ENCODE peak calls at places on chromosomes 5 and 9, in five cellular contexts. Z is neuronal stem cell, S is H9, G is H1, C is trophoblast cell. K is an unnamed sample.
A peak's percentile ranks its signal among the peaks of the same experiment; 100 is the strongest.

GRCh38 chr5:33073856-33074255 is 362.7 kb downstream of the NPR3 start:
- DNase-seq in Z (no peak), G (no peak), S (no peak), C (peak; percentile 60), K (peak; percentile 30)

GRCh38 chr5:141510850-141511718 is 22.2 kb downstream of the PCDHGC5 start:
- DNase-seq in Z (no peak), S (no peak), C (no peak), G (no peak), K (no peak)

GRCh38 chr5:151214614-151215545 is 9.0 kb downstream of the CCDC69 start:
- DNase-seq in Z (no peak), S (no peak), G (no peak), C (peak; percentile 84), K (no peak)

GRCh38 chr5:95641803-95642220 is 4.8 kb upstream of the RFESD start:
- DNase-seq in S (no peak), C (no peak), G (no peak), Z (no peak), K (peak; percentile 29)

GRCh38 chr9:127452481-127453092 is 1.3 kb downstream of the LRSAM1 start:
- DNase-seq in G (no peak), C (no peak), S (no peak), Z (no peak), K (no peak)

GRCh38 chr5:176501333-176501732 is 35.9 kb downstream of the RNF44 start:
- DNase-seq in S (no peak), Z (no peak), C (no peak), G (no peak), K (peak; percentile 29)

GRCh38 chr5:150703767-150704166 is 2.9 kb upstream of the RBM22 start:
- DNase-seq in S (no peak), Z (no peak), G (no peak), C (peak; percentile 11), K (peak; percentile 33)

GRCh38 chr9:2479056-2479565 is 142.5 kb upstream of the VLDLR start:
- DNase-seq in C (peak; percentile 61), S (no peak), Z (no peak), G (no peak), K (no peak)

GRCh38 chr5:33148076-33148501 is 292.7 kb upstream of the TARS1 start:
- DNase-seq in S (no peak), Z (no peak), G (no peak), C (peak; percentile 45), K (peak; percentile 54)

GRCh38 chr5:168165221-168165965 is 126.1 kb upstream of the WWC1 start:
- DNase-seq in G (peak; percentile 33), C (no peak), Z (no peak), S (peak; percentile 61), K (no peak)

GRCh38 chr5:172380992-172381643 is 73.2 kb downstream of the SH3PXD2B start:
- DNase-seq in G (no peak), Z (no peak), S (no peak), C (no peak), K (no peak)

GRCh38 chr9:10903969-10904368 is 291.2 kb upstream of the PTPRD start:
- DNase-seq in C (no peak), Z (no peak), G (no peak), S (no peak), K (no peak)

GRCh38 chr9:129309906-129310305 is 131.8 kb upstream of the IER5L start:
- DNase-seq in S (no peak), Z (no peak), C (peak; percentile 75), G (no peak), K (no peak)

GRCh38 chr5:59003124-59003523 is 420.2 kb downstream of the RAB3C start:
- DNase-seq in C (no peak), S (no peak), G (no peak), Z (no peak), K (no peak)

GRCh38 chr5:14915291-14915976 is 43.9 kb upstream of the ANKH start:
- DNase-seq in Z (no peak), S (no peak), G (no peak), C (peak; percentile 62), K (no peak)

GRCh38 chr9:89440951-89441654 is 56.8 kb downstream of the SEMA4D start:
- DNase-seq in G (no peak), S (no peak), Z (no peak), C (no peak), K (no peak)

GRCh38 chr9:2966846-2967372 is 123.0 kb upstream of the PUM3 start:
- DNase-seq in Z (no peak), S (no peak), G (no peak), C (no peak), K (no peak)

GRCh38 chr9:114100536-114100935 is 1.4 kb upstream of the KIF12 start:
- DNase-seq in Z (no peak), C (no peak), S (no peak), G (no peak), K (no peak)

GRCh38 chr5:132674671-132675506 is 1.1 kb downstream of the IL4 start:
- DNase-seq in G (no peak), Z (no peak), S (no peak), C (peak; percentile 56), K (peak; percentile 94)

GRCh38 chr9:77532607-77533006 is 115.5 kb downstream of the GNA14 start:
- DNase-seq in S (no peak), Z (no peak), G (no peak), C (no peak), K (no peak)

GRCh38 chr5:96567188-96567587 is 95.0 kb upstream of the CAST start:
- DNase-seq in Z (no peak), G (no peak), C (no peak), S (no peak), K (peak; percentile 87)

GRCh38 chr9:17394868-17395488 is 183.9 kb upstream of the SH3GL2 start:
- DNase-seq in G (no peak), Z (no peak), S (peak; percentile 40), C (no peak), K (no peak)

GRCh38 chr5:103391659-103392058 is 133.1 kb downstream of the MACIR start:
- DNase-seq in S (no peak), C (no peak), Z (no peak), G (no peak), K (no peak)

GRCh38 chr9:121786543-121786948 is 135.1 kb downstream of the DAB2IP start:
- DNase-seq in S (peak; percentile 24), C (no peak), Z (no peak), G (no peak), K (no peak)

GRCh38 chr9:114119242-114120191 is 20.4 kb upstream of the KIF12 start:
- DNase-seq in Z (no peak), C (no peak), G (no peak), S (no peak), K (no peak)

GRCh38 chr9:137619240-137620090 is 660 bp downstream of the EHMT1 start:
- DNase-seq in S (no peak), G (no peak), Z (no peak), C (peak; percentile 69), K (peak; percentile 61)

GRCh38 chr9:70564464-70565190 is 150.2 kb upstream of the KLF9 start:
- DNase-seq in G (no peak), C (no peak), S (no peak), Z (no peak), K (no peak)

GRCh38 chr5:156359452-156359851 is 32.5 kb downstream of the SGCD start:
- DNase-seq in C (peak; percentile 3), S (no peak), Z (no peak), G (no peak), K (peak; percentile 86)

GRCh38 chr5:98096155-98096554 is 677.3 kb upstream of the RGMB start:
- DNase-seq in G (no peak), C (no peak), S (no peak), Z (no peak), K (peak; percentile 80)

GRCh38 chr5:139162448-139162847 is 35.7 kb downstream of the SIL1 start:
- DNase-seq in Z (no peak), S (no peak), C (no peak), G (no peak), K (no peak)

GRCh38 chr5:124263680-124264491 is 482.6 kb downstream of the ZNF608 start:
- DNase-seq in G (peak; percentile 31), Z (peak; percentile 78), C (no peak), S (peak; percentile 38), K (peak; percentile 10)

GRCh38 chr9:129125478-129125877 is 14.3 kb downstream of the PTPA start:
- DNase-seq in G (no peak), S (no peak), C (peak; percentile 90), Z (no peak), K (peak; percentile 78)

GRCh38 chr5:160363661-160364060 is 6.8 kb downstream of the C1QTNF2 start:
- DNase-seq in C (no peak), G (no peak), S (no peak), Z (peak; percentile 14), K (no peak)

GRCh38 chr5:160367261-160367660 is 3.2 kb downstream of the C1QTNF2 start:
- DNase-seq in S (no peak), Z (no peak), G (no peak), C (no peak), K (no peak)

GRCh38 chr5:160363122-160363521 is 7.3 kb downstream of the C1QTNF2 start:
- DNase-seq in S (no peak), C (no peak), G (no peak), Z (no peak), K (no peak)

GRCh38 chr5:160369990-160370712 is at the start of gene C1QTNF2:
- DNase-seq in S (peak; percentile 65), Z (peak; percentile 29), G (no peak), C (peak; percentile 75), K (peak; percentile 75)

GRCh38 chr5:160366230-160366629 is 4.2 kb downstream of the C1QTNF2 start:
- DNase-seq in Z (no peak), C (no peak), G (no peak), S (no peak), K (no peak)
- H3K9ac ChIP-seq in Z (no peak overlapping the region), C (no peak overlapping the region), G (no peak overlapping the region), S (no peak overlapping the region), K (no peak overlapping the region)

GRCh38 chr5:163387970-163388369 is 49.4 kb upstream of the CCNG1 start:
- DNase-seq in S (no peak), C (no peak), G (no peak), Z (no peak), K (no peak)
- H2BK12ac ChIP-seq in S (no peak overlapping the region), C (no peak overlapping the region), G (no peak overlapping the region), Z (no peak overlapping the region), K (no peak overlapping the region)

GRCh38 chr9:111034573-111035539 is 3.4 kb downstream of the LPAR1 start:
- DNase-seq in G (no peak), C (no peak), S (no peak), Z (no peak), K (no peak)
- H3K14ac ChIP-seq in G (no peak overlapping the region), C (no peak overlapping the region), S (no peak overlapping the region), Z (no peak overlapping the region), K (no peak overlapping the region)

DNA sequence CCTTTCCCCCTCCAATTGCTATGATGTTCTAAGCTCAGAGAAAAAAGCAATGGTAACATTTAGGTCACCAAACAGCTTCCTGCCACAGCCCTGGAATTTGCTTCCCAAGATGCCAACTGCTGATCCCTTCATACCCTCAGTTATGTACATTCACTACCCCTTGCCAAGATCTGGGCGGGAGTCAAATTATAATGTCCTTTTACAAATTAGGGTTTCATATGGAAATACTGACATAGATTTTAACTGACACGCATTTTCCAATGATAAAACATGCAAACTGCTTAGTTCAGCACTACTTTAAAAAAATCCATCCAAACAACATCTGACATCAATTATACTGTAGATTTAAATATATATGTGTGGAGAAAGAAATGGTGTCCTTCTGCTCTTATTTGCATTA is 5.0 kb downstream of the LOX start:
- DNase-seq in G (no peak), Z (no peak), S (no peak), C (no peak), K (no peak)
- H3K9ac ChIP-seq in G (no peak overlapping the region), Z (no peak overlapping the region), S (no peak overlapping the region), C (no peak overlapping the region), K (peak overlapping the region; percentile 97)

GRCh38 chr5:12125895-12126294 is 221.6 kb upstream of the CTNND2 start:
- DNase-seq in C (no peak), S (no peak), G (no peak), Z (no peak), K (no peak)
- H2BK12ac ChIP-seq in C (no peak overlapping the region), S (no peak overlapping the region), G (no peak overlapping the region), Z (no peak overlapping the region), K (no peak overlapping the region)